ENCODE peak calls at places on chromosomes 6 and 20, in nine cellular contexts. N is GM23248; O is neural progenitor cell; Q is psoas muscle; R is hepatocyte; W is OCI-LY7; B is gastrocnemius medialis; C is A549; T is CD8-positive, alpha-beta memory T cell. Z is an unnamed sample. For H3K4me1, the result is how much of the 10 kb centered on the place peaks cover.

GRCh38 chr6:56552212-56553130 is 90.2 kb downstream of the DST start:
- DNase-seq in B (no peak), W (no peak), Q (no peak), O (no peak), N (peak), T (no peak), R (no peak), C (no peak), Z (no peak)

GRCh38 chr20:25047766-25048165 is 10.2 kb downstream of the ACSS1 start:
- DNase-seq in R (no peak), N (no peak), C (no peak), Q (no peak), B (no peak), T (no peak), W (no peak), O (no peak), Z (no peak)

GRCh38 chr6:6920984-6921313 is 186.8 kb upstream of the RREB1 start:
- DNase-seq in N (no peak), T (no peak), B (peak), W (no peak), O (peak), R (no peak), C (no peak), Q (no peak), Z (no peak)

GRCh38 chr6:42315220-42315990 is 97.7 kb upstream of the MRPS10 start:
- DNase-seq in R (no peak), B (no peak), O (no peak), T (no peak), C (no peak), W (no peak), N (peak), Q (no peak), Z (no peak)

GRCh38 chr6:92683769-92684168 is 735.6 kb downstream of the EPHA7 start:
- DNase-seq in B (no peak), C (no peak), T (no peak), O (no peak), W (no peak), R (no peak), N (no peak), Q (no peak), Z (no peak)

GRCh38 chr6:72911463-72912153 is 289.7 kb downstream of the KCNQ5 start:
- DNase-seq in C (no peak), R (no peak), T (no peak), B (no peak), N (no peak), Q (no peak), W (no peak), O (no peak), Z (no peak)

GRCh38 chr6:28171271-28171670 is 29.6 kb downstream of the ZKSCAN8 start:
- DNase-seq in C (no peak), T (no peak), N (no peak), Q (no peak), B (no peak), R (no peak), W (no peak), O (no peak), Z (no peak)

GRCh38 chr20:51995551-51995951 is 193.2 kb upstream of the SALL4 start:
- DNase-seq in N (no peak), T (no peak), Q (no peak), W (no peak), B (no peak), O (no peak), C (no peak), R (no peak), Z (no peak)

GRCh38 chr20:31587545-31588389 is 17.3 kb upstream of the ID1 start:
- DNase-seq in T (no peak), R (peak), O (peak), W (no peak), B (no peak), N (peak), C (no peak), Q (peak), Z (no peak)

GRCh38 chr6:154039231-154039842 is at the start of gene OPRM1:
- DNase-seq in N (peak), T (no peak), C (peak), B (no peak), R (peak), Q (peak), W (no peak), O (peak), Z (no peak)

GRCh38 chr6:31782126-31782941 is 5.2 kb upstream of the VWA7 start:
- DNase-seq in W (no peak), T (no peak), R (no peak), O (no peak), C (no peak), B (no peak), N (no peak), Q (no peak), Z (no peak)

DNA sequence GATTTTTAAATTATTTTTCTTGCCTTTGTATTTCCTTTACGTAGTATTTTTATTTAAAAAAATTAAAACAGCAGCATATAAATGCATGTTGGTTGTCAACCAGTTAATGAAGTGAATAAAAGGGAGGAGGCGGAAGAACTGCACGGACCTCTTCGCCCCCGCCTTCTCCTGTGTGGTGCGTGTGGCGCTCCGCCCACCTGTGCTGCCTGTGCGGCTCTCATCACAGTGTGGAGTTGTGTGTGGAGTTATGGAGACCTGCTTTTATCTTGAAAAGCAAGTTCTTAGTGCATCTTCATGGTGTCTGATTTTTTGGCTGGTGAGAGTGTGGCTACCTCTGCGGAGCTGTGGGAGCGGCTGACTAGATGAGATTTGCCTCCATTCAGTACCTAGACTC is 58.4 kb downstream of the PTPN1 start:
- DNase-seq in B (no peak), Q (no peak), N (no peak), T (no peak), R (no peak), W (no peak), C (no peak), O (no peak), Z (no peak)
- H3K4me1 ChIP-seq in B (under half), Q (under half), N (under half), T (under half), R (under half), W (under half), C (under half), O (under half), Z (under half)

GRCh38 chr6:35718354-35718695 is 18.5 kb upstream of the ARMC12 start:
- DNase-seq in Q (no peak), N (no peak), W (no peak), R (no peak), C (no peak), T (no peak), B (no peak), O (no peak), Z (no peak)

GRCh38 chr6:35717449-35718353 is 19.1 kb upstream of the ARMC12 start:
- DNase-seq in Q (no peak), O (no peak), W (peak), T (no peak), B (no peak), C (no peak), R (no peak), N (no peak), Z (no peak)

GRCh38 chr6:35719830-35720733 is 16.8 kb upstream of the ARMC12 start:
- DNase-seq in W (peak), C (no peak), N (no peak), Q (peak), T (no peak), O (peak), R (peak), B (peak), Z (no peak)

GRCh38 chr6:35718911-35719381 is 17.9 kb upstream of the ARMC12 start:
- DNase-seq in C (no peak), R (no peak), Q (no peak), W (peak), T (no peak), O (no peak), B (no peak), N (no peak), Z (no peak)

GRCh38 chr6:35719407-35719829 is 17.4 kb upstream of the ARMC12 start:
- DNase-seq in R (no peak), T (no peak), Q (no peak), W (no peak), B (no peak), N (no peak), C (no peak), O (no peak), Z (no peak)
- H3K4me1 ChIP-seq in R (half or more), T (under half), Q (under half), W (half or more), B (half or more), N (under half), C (under half), O (under half), Z (half or more)

GRCh38 chr20:53904261-53904660 is 166.1 kb downstream of the BCAS1 start:
- DNase-seq in Q (no peak), R (no peak), B (no peak), O (no peak), W (no peak), T (no peak), N (no peak), C (no peak), Z (no peak)
- H3K4me1 ChIP-seq in Q (under half), R (under half), B (under half), O (under half), W (half or more), T (under half), N (half or more), C (half or more), Z (under half)

GRCh38 chr6:159059099-159059498 is 14.3 kb upstream of the TAGAP start:
- DNase-seq in B (no peak), W (no peak), R (no peak), O (no peak), C (no peak), T (no peak), Q (no peak), N (no peak), Z (no peak)
- H3K4me1 ChIP-seq in B (under half), W (under half), R (under half), O (under half), C (under half), T (half or more), Q (under half), N (under half), Z (under half)

GRCh38 chr6:111743859-111744692 is 129.2 kb downstream of the FYN start:
- DNase-seq in C (no peak), B (peak), Q (no peak), T (no peak), O (no peak), W (no peak), N (peak), R (no peak), Z (no peak)
- H3K4me1 ChIP-seq in C (under half), B (under half), Q (under half), T (half or more), O (under half), W (under half), N (under half), R (under half), Z (under half)

GRCh38 chr6:44000164-44000842 is 126.9 kb downstream of the MRPL14 start:
- DNase-seq in T (no peak), W (peak), B (no peak), N (no peak), C (no peak), Q (peak), O (no peak), R (no peak), Z (no peak)

GRCh38 chr6:44001318-44001868 is 125.9 kb downstream of the MRPL14 start:
- DNase-seq in C (peak), O (peak), T (no peak), B (no peak), Q (peak), N (peak), R (peak), W (peak), Z (no peak)

GRCh38 chr6:44002071-44002590 is 125.1 kb downstream of the MRPL14 start:
- DNase-seq in W (no peak), T (no peak), R (peak), N (peak), C (peak), O (peak), B (no peak), Q (no peak), Z (no peak)

GRCh38 chr6:43997342-43997677 is 129.9 kb downstream of the MRPL14 start:
- DNase-seq in N (no peak), R (no peak), W (no peak), B (no peak), T (no peak), O (no peak), Q (no peak), C (no peak), Z (no peak)

DNA sequence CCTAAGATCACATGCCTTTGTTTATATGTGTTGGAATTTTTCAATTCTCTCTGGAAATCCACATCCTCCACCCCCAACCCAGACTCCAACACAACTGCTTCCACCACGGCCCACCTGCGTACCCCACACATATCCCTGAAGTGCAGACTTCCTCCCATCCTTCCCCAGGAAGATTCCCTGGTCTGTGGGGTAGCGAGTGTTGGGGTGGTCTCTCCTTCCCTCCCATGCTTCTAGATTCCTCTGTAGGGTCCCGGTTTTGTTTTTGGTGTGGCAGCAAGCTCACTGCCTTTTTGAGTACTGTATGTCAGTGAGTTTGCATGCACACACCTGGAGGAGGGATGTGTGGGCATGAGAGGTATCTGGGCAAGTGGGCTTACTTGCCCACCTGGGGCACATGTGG is 127.6 kb downstream of the MRPL14 start:
- DNase-seq in O (no peak), B (no peak), N (no peak), W (no peak), Q (peak), T (no peak), R (no peak), C (no peak), Z (no peak)
- H3K4me1 ChIP-seq in O (under half), B (under half), N (under half), W (under half), Q (under half), T (under half), R (under half), C (under half), Z (under half)

GRCh38 chr6:168581706-168582105 is 140.7 kb downstream of the SMOC2 start:
- DNase-seq in C (no peak), R (no peak), T (no peak), O (no peak), W (no peak), Q (no peak), N (no peak), B (no peak), Z (no peak)

GRCh38 chr6:168583126-168583525 is 142.1 kb downstream of the SMOC2 start:
- DNase-seq in C (no peak), B (no peak), N (no peak), Q (no peak), O (no peak), W (no peak), R (no peak), T (no peak), Z (no peak)

GRCh38 chr6:168583821-168584220 is 142.8 kb downstream of the SMOC2 start:
- DNase-seq in O (no peak), R (no peak), C (no peak), Q (no peak), N (no peak), B (no peak), W (no peak), T (no peak), Z (no peak)

GRCh38 chr6:168582581-168582981 is 141.6 kb downstream of the SMOC2 start:
- DNase-seq in W (no peak), C (no peak), R (no peak), O (no peak), N (no peak), T (no peak), B (no peak), Q (no peak), Z (no peak)

GRCh38 chr6:168581236-168581635 is 140.3 kb downstream of the SMOC2 start:
- DNase-seq in N (no peak), W (no peak), O (no peak), C (no peak), B (no peak), T (no peak), R (no peak), Q (no peak), Z (no peak)
- H3K4me1 ChIP-seq in N (under half), W (under half), O (under half), C (under half), B (under half), T (under half), R (under half), Q (under half), Z (under half)

DNA sequence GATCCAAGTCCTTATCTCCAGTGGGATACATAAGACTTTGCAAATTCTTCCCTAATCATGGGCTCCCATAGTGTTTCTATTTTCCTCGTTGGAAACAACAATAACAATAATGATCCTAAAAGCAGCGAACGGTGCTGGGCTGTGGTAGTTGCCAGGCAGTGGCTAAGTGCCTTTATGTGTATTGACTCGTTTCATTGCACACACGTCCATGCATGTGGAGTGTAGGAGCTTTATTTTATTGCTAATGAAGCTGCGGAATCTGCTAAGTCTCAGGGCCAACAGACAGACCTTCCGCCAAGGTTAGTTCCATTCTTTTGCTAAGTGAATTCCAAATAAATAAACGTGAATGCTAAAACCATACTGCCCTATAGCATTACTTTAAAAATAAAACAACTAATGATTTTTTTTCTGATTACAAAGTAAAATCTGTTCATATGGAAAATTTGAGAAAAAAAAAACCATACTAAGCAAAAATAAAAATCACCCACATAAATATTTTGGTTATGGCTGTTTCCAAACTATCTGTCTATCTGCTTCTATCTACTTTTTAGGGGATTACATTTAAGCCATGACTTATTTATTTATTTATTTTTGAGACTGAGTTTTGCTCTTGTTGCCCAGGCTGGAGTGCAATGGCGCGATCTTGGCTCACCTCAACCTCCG is 297.9 kb downstream of the BMP7 start:
- DNase-seq in C (no peak), T (no peak), R (no peak), B (no peak), N (no peak), W (no peak), O (no peak), Q (no peak), Z (no peak)
- H3K4me1 ChIP-seq in C (under half), T (under half), R (under half), B (under half), N (under half), W (under half), O (under half), Q (under half), Z (under half)

DNA sequence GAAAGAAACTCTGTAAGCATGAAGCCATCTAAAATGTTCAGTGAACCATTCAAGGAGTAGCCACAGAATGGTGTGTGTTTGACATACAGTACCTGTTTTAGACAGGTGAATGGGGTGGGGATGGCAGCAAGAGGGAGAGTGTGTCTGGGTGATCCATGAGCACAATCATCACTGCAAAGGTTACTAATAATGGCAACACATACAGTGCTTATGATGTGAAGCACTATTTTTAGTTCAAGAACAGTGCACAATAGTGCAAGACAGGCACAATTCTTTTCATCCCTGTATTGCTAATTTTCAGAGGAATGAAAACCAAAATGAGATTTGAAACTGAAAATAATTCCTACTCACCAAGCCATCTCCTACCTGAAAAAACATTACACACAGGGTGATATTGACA is 14.1 kb downstream of the BEND3 start:
- DNase-seq in W (no peak), C (no peak), N (no peak), O (no peak), Q (no peak), B (no peak), T (no peak), R (no peak), Z (no peak)
- H3K4me1 ChIP-seq in W (half or more), C (under half), N (under half), O (under half), Q (under half), B (under half), T (under half), R (under half), Z (under half)